ENCODE peak calls at places on chromosomes 11 and 22, in five cellular contexts. W is prostate gland, A is upper lobe of right lung, E is right atrium auricular region, Y is dorsolateral prefrontal cortex. P is an unnamed sample.

GRCh38 chr22:45574069-45574703 is 71.5 kb downstream of the FBLN1 start:
- DNase-seq in A (peak), W (no peak), E (no peak), Y (no peak), P (no peak)

GRCh38 chr11:116540645-116541044 is 232.1 kb downstream of the BUD13 start:
- DNase-seq in W (no peak), Y (no peak), A (no peak), E (no peak), P (no peak)

GRCh38 chr11:114896594-114896993 is 218.3 kb downstream of the NXPE2 start:
- DNase-seq in Y (no peak), A (no peak), W (no peak), E (no peak), P (no peak)

GRCh38 chr11:21142007-21142406 is 472.6 kb downstream of the NELL1 start:
- DNase-seq in Y (no peak), A (no peak), W (no peak), E (no peak), P (no peak)

GRCh38 chr22:50621491-50621880 is 6.5 kb downstream of the ARSA start:
- DNase-seq in W (no peak), E (no peak), Y (no peak), A (peak), P (no peak)

GRCh38 chr11:121521145-121522042 is 68.6 kb upstream of the SORL1-AS1 start:
- DNase-seq in A (no peak), E (no peak), W (no peak), Y (no peak), P (no peak)

GRCh38 chr11:64028398-64029115 is 7.2 kb upstream of the FLRT1 start:
- DNase-seq in A (no peak), W (no peak), E (no peak), Y (no peak), P (no peak)

GRCh38 chr11:65716774-65717405 is 3.7 kb downstream of the RNASEH2C start:
- DNase-seq in E (no peak), W (no peak), A (no peak), Y (no peak), P (no peak)

GRCh38 chr11:8333431-8334401 is 70.0 kb upstream of the LMO1 start:
- DNase-seq in A (no peak), E (no peak), W (no peak), Y (no peak), P (no peak)

GRCh38 chr11:46050652-46051051 is 70.6 kb downstream of the PHF21A start:
- DNase-seq in E (no peak), Y (no peak), A (no peak), W (no peak), P (no peak)

GRCh38 chr11:11899401-11899800 is 57.6 kb downstream of the USP47 start:
- DNase-seq in Y (no peak), E (no peak), W (no peak), A (no peak), P (no peak)

GRCh38 chr11:44530413-44531115 is 34.9 kb upstream of the CD82 start:
- DNase-seq in E (no peak), A (no peak), W (no peak), Y (no peak), P (no peak)

DNA sequence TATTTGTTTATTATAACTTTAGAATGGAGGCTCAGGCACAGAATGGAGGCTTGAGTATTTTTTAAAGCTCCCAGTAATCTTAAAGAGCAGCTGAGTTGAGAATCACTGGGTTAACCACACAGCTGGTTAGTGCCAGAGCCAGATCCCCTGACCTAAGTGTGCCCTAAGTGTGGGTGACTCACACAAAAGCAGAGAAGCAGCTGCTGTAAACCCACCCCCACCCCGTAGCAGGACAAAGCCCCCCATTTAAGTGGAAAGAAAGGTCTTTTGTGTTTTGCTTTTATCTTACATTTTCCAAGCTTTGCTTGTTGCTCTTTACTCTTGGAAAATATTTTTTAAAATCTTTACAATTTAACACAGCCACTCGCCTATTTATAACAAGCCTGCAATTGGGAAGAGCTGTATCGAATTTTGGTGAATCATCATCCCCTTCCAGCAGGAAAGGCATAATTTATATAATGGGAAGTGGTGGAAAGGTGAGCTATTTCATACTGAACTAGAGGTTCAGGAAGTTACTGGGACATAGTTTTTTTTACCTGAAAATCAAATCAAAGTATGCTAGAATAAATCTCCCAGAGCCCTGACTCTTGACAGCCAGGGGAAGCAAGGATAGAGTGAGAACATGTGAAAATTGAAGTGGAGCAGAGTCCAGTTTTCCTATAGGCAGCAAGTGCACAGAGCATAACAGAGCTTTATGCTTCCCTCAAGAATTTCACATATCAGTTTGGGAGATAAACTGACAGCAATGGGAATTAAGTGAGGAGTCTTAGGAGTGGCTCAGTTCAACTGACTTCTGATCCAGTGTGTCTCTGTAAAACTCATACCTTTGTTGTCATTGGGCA is 405.7 kb downstream of the AASDHPPT start:
- DNase-seq in W (no peak), A (no peak), E (no peak), Y (no peak), P (peak)
- H3K4me3 ChIP-seq in W (no peak), A (no peak), E (no peak), Y (peak), P (no peak)

GRCh38 chr11:35655856-35656255 is 6.7 kb upstream of the TRIM44 start:
- DNase-seq in Y (no peak), A (no peak), E (no peak), W (no peak), P (no peak)

GRCh38 chr11:35658028-35658948 is 4.3 kb upstream of the TRIM44 start:
- DNase-seq in Y (no peak), A (no peak), E (no peak), W (no peak), P (no peak)

GRCh38 chr11:35651263-35651662 is 11.3 kb upstream of the TRIM44 start:
- DNase-seq in W (no peak), Y (no peak), E (no peak), A (no peak), P (no peak)

GRCh38 chr11:35650467-35650866 is 12.1 kb upstream of the TRIM44 start:
- DNase-seq in E (no peak), A (no peak), Y (no peak), W (no peak), P (no peak)

GRCh38 chr11:35654711-35655110 is 7.9 kb upstream of the TRIM44 start:
- DNase-seq in A (no peak), E (no peak), W (no peak), Y (no peak), P (no peak)
- TF ChIP-seq CTCF in A (no peak), E (no peak), W (no peak), Y (no peak), P (no peak)

DNA sequence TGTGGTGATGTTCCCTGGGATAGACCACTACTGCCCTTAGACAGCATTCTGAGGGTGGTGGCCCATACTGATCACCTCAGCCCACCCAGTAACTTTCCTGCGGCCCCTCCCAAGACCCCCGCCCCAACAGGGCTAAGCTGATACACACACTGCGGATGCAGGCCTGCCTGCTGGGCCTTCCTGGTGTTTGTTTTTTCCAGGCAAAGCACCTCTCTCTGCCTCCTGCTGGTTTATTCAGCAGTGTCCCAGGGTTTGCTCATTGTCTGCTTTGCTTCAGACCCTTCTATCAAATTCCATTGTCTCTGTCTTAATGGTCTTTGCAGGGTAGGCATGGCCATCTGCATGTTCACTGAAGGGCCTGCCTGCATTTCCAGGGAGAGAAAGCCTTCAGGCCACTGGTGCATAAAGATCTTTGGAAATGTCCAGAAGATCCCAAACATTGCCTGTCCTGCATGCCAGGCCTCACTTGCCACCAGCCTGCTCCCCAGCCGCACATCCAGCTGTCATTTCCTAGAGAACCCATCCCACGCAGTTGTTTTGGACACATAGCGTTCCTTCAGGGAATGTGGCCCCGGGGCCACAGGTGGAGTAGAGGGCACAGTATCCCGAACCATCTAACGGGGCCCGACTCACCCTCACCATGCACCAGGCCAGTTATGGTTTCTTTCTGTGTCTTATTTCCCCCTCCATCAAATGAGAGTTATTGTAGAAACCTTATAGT is 50.2 kb downstream of the BCR start:
- DNase-seq in E (no peak), W (no peak), Y (no peak), A (no peak), P (no peak)
- H3K4me3 ChIP-seq in E (no peak), W (no peak), Y (no peak), A (no peak), P (no peak)

GRCh38 chr11:81159900-81160299 is 1573.8 kb downstream of the FAM181B start:
- DNase-seq in W (no peak), A (no peak), E (no peak), Y (no peak), P (no peak)

DNA sequence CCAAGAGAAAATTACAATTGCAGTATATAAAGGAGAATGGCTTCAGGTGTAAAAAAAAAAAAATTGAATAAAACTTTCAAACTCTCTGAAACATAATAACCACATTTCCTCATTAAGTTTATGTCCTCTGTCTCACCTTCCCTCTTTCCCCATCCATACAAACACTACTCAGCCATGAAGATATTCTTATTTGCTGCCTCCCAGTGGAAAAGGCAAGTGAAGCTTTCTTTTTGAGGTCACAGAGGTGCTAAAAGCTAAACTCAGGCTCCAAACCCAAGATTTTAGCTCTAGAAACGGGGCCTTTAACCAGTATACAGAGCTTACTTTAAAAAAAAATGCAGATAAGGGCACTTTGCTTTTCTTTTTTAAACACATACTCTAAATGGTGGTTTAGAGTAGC is 1568.5 kb downstream of the FAM181B start:
- DNase-seq in W (no peak), A (no peak), Y (no peak), E (no peak), P (no peak)
- TF ChIP-seq CTCF in W (no peak), A (no peak), Y (no peak), E (no peak), P (no peak)

GRCh38 chr11:59283825-59284772 is 71.4 kb upstream of the MPEG1 start:
- DNase-seq in Y (no peak), W (peak), E (peak), A (no peak), P (peak)
- H3K4me3 ChIP-seq in Y (no peak), W (no peak), E (no peak), A (no peak), P (no peak)

DNA sequence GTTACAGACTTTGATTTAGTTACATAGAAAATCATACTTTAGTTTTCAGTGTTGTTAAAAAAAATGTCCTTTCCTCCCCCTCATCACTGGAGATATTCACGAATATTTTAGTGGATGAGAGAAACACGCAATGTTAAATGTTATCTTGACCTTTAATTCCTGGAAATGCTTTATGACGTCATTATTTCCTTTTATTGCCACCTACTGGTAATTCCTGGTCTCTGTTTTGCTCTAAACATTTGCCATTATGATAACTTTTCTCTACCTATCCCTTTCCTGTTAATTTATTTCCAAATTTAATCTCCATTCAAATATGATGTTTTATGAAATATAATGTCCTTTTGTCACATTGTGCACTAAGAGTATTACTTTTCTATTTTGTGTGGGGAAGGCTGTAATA is 770.6 kb downstream of the FAM181B start:
- DNase-seq in Y (no peak), E (no peak), A (no peak), W (no peak), P (no peak)
- TF ChIP-seq CTCF in Y (no peak), E (no peak), A (peak), W (peak), P (no peak)

P was measured in astrocyte of the cerebellum.